ENCODE peak calls at places on chromosomes 6 and 20, in eight cellular contexts. P is neural progenitor cell, B is body of pancreas, J is breast epithelium, E is fibroblast of lung, R is HFF-Myc, U is MM.1S, D is stomach. W is an unnamed sample.

GRCh38 chr6:78517399-78517798 is 350.0 kb upstream of the IRAK1BP1 start:
- DNase-seq in P (no peak), B (no peak), J (no peak), E (no peak), R (no peak), U (no peak), D (no peak), W (no peak)

GRCh38 chr20:25077610-25078169 is 4.3 kb downstream of the VSX1 start:
- DNase-seq in P (peak; percentile 57), B (peak; percentile 11), J (no peak), E (peak; percentile 14), R (no peak), U (no peak), D (peak; percentile 49), W (no peak)

GRCh38 chr6:2706482-2706881 is 44.2 kb downstream of the MYLK4 start:
- DNase-seq in P (no peak), B (no peak), J (no peak), E (no peak), R (no peak), U (peak; percentile 15), D (no peak), W (no peak)

GRCh38 chr20:63641792-63642517 is 11.3 kb downstream of the STMN3 start:
- DNase-seq in P (peak; percentile 95), B (peak; percentile 96), J (peak; percentile 95), E (peak; percentile 68), R (no peak), U (peak; percentile 97), D (peak; percentile 94), W (peak; percentile 75)

GRCh38 chr6:158853872-158854213 is 34.7 kb upstream of the EZR start:
- DNase-seq in P (no peak), B (no peak), J (no peak), E (no peak), R (no peak), U (no peak), D (no peak), W (no peak)

GRCh38 chr6:19578489-19578888 is 258.7 kb upstream of the ID4 start:
- DNase-seq in P (no peak), B (no peak), J (no peak), E (peak; percentile 13), R (no peak), U (no peak), D (no peak), W (no peak)

GRCh38 chr6:2978923-2979322 is 7.6 kb upstream of the SERPINB6 start:
- DNase-seq in P (no peak), B (no peak), J (no peak), E (peak; percentile 42), R (no peak), U (no peak), D (no peak), W (no peak)

GRCh38 chr6:19803331-19804330 is 33.5 kb upstream of the ID4 start:
- DNase-seq in P (peak; percentile 4), B (no peak), J (no peak), E (peak; percentile 54), R (no peak), U (no peak), D (no peak), W (no peak)

GRCh38 chr6:41940759-41941279 is 789 bp downstream of the CCND3 start:
- DNase-seq in P (peak; percentile 65), B (peak; percentile 26), J (peak; percentile 56), E (peak; percentile 35), R (no peak), U (no peak), D (peak; percentile 44), W (no peak)

GRCh38 chr6:136067731-136068341 is 182.3 kb downstream of the MTFR2 start:
- DNase-seq in P (peak; percentile 41), B (no peak), J (no peak), E (peak; percentile 82), R (no peak), U (no peak), D (no peak), W (peak; percentile 90)

GRCh38 chr6:142746524-142746923 is 198.5 kb downstream of the HIVEP2 start:
- DNase-seq in P (peak; percentile 71), B (no peak), J (no peak), E (no peak), R (no peak), U (no peak), D (no peak), W (no peak)

GRCh38 chr20:17875106-17875980 is 93.3 kb downstream of the SNX5 start:
- DNase-seq in P (no peak), B (peak; percentile 97), J (peak; percentile 91), E (peak; percentile 83), R (no peak), U (no peak), D (peak; percentile 96), W (peak; percentile 23)

GRCh38 chr20:2150660-2151059 is 49.0 kb downstream of the STK35 start:
- DNase-seq in P (no peak), B (no peak), J (no peak), E (no peak), R (no peak), U (no peak), D (no peak), W (peak; percentile 19)

GRCh38 chr6:137919837-137920304 is 52.8 kb downstream of the TNFAIP3 start:
- DNase-seq in P (no peak), B (no peak), J (no peak), E (no peak), R (no peak), U (no peak), D (no peak), W (no peak)

GRCh38 chr20:50245561-50246366 is 55.1 kb downstream of the CEBPB start:
- DNase-seq in P (no peak), B (no peak), J (no peak), E (peak; percentile 69), R (peak; percentile 52), U (no peak), D (no peak), W (peak; percentile 29)

GRCh38 chr6:107418118-107418517 is 41.2 kb downstream of the PDSS2 start:
- DNase-seq in P (peak; percentile 20), B (no peak), J (no peak), E (no peak), R (no peak), U (peak; percentile 26), D (no peak), W (peak; percentile 6)

GRCh38 chr20:2767768-2768631 is 32.4 kb downstream of the CPXM1 start:
- DNase-seq in P (no peak), B (peak; percentile 89), J (peak; percentile 87), E (peak; percentile 70), R (no peak), U (no peak), D (peak; percentile 94), W (peak; percentile 75)

GRCh38 chr20:34402461-34402860 is 39.4 kb downstream of the ITCH start:
- DNase-seq in P (no peak), B (no peak), J (no peak), E (peak; percentile 10), R (no peak), U (no peak), D (no peak), W (no peak)

GRCh38 chr6:68400396-68400795 is 234.7 kb upstream of the ADGRB3 start:
- DNase-seq in P (no peak), B (no peak), J (no peak), E (no peak), R (no peak), U (no peak), D (no peak), W (no peak)

GRCh38 chr6:63634630-63635029 is 972 bp upstream of the PHF3 start:
- DNase-seq in P (peak; percentile 81), B (no peak), J (no peak), E (peak; percentile 19), R (no peak), U (no peak), D (no peak), W (no peak)

GRCh38 chr6:130470777-130471176 is 105.0 kb downstream of the TMEM200A start:
- DNase-seq in P (no peak), B (no peak), J (no peak), E (no peak), R (no peak), U (no peak), D (no peak), W (no peak)

DNA sequence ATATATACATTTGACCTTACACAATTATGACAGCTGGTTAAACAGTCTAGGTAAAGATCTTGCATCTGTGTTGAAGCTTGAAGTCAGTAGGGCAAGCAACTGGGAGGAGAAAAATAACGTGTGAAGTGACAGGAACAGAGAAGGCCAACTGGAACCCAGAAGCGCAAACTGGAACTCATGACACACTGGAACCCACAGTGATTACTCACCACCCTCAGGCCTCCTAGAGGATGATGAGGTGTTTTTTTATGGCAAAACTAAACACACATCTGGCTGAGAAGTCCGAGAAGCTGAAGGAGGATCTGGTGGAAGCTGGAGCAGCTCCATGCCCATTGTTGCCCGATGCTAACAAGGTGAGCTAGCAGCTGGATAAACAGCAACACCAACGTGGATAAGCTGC is 108.1 kb downstream of the TMEM200A start:
- DNase-seq in P (no peak), B (no peak), J (no peak), E (peak; percentile 80), R (peak; percentile 79), U (no peak), D (no peak), W (peak; percentile 77)
- TF ChIP-seq CTCF in P (no peak), B (no peak), J (no peak), E (no peak), R (no peak), U (no peak), D (no peak), W (no peak)

GRCh38 chr20:21324126-21324525 is 21.0 kb downstream of the XRN2 start:
- DNase-seq in P (no peak), B (no peak), J (no peak), E (peak; percentile 26), R (no peak), U (no peak), D (no peak), W (no peak)
- TF ChIP-seq CTCF in P (no peak), B (no peak), J (no peak), E (no peak), R (no peak), U (no peak), D (no peak), W (no peak)

GRCh38 chr20:5531318-5532081 is 214.7 kb upstream of the PROKR2 start:
- DNase-seq in P (no peak), B (no peak), J (no peak), E (peak; percentile 58), R (no peak), U (no peak), D (no peak), W (peak; percentile 72)

GRCh38 chr20:5524886-5525285 is 208.1 kb upstream of the PROKR2 start:
- DNase-seq in P (no peak), B (no peak), J (no peak), E (no peak), R (no peak), U (no peak), D (no peak), W (no peak)

GRCh38 chr20:5528719-5529256 is 212.0 kb upstream of the PROKR2 start:
- DNase-seq in P (peak; percentile 81), B (peak; percentile 74), J (no peak), E (peak; percentile 74), R (peak; percentile 84), U (peak; percentile 83), D (peak; percentile 75), W (peak; percentile 82)

GRCh38 chr20:5526516-5526915 is 209.8 kb upstream of the PROKR2 start:
- DNase-seq in P (peak; percentile 56), B (no peak), J (no peak), E (no peak), R (no peak), U (no peak), D (no peak), W (peak; percentile 10)

GRCh38 chr20:5529331-5530142 is 212.8 kb upstream of the PROKR2 start:
- DNase-seq in P (peak; percentile 85), B (peak; percentile 88), J (peak; percentile 85), E (peak; percentile 59), R (peak; percentile 36), U (peak; percentile 83), D (peak; percentile 89), W (peak; percentile 54)
- TF ChIP-seq CTCF in P (peak; percentile 84), B (peak; percentile 55), J (peak; percentile 19), E (peak; percentile 94), R (peak; percentile 95), U (peak; percentile 95), D (peak; percentile 69), W (peak; percentile 87)

GRCh38 chr20:21796059-21796458 is 90.6 kb downstream of the PAX1 start:
- DNase-seq in P (peak; percentile 25), B (no peak), J (no peak), E (no peak), R (no peak), U (peak; percentile 27), D (no peak), W (no peak)
- TF ChIP-seq CTCF in P (peak; percentile 44), B (no peak), J (no peak), E (no peak), R (no peak), U (peak; percentile 40), D (no peak), W (no peak)